ENCODE peak calls at places on chromosome X, in nine cellular contexts. T, X, U, S, L, K, H, Q and E are unnamed samples.

GRCh38 chrX:139804482-139804881 is 96.5 kb upstream of the MCF2 start:
- DNase-seq in U (no peak), H (no peak), T (no peak), K (no peak), S (no peak), L (no peak), X (no peak), Q (no peak), E (no peak)

GRCh38 chrX:8404443-8404842 is 60.2 kb upstream of the VCX3B start:
- DNase-seq in X (no peak), Q (peak; percentile 58), T (no peak), L (no peak), H (no peak), S (no peak), U (no peak), K (no peak), E (peak; percentile 60)

GRCh38 chrX:136453771-136454170 is 34.0 kb upstream of the BRS3 start:
- DNase-seq in S (no peak), U (no peak), H (no peak), X (no peak), Q (no peak), T (no peak), K (no peak), L (no peak), E (no peak)

GRCh38 chrX:103688949-103689348 is 2.5 kb upstream of the MORF4L2 start:
- DNase-seq in K (peak; percentile 13), S (no peak), Q (peak; percentile 29), U (no peak), L (no peak), T (no peak), X (peak; percentile 44), H (no peak), E (no peak)

GRCh38 chrX:374566-374965 is 12.1 kb downstream of the PPP2R3B start:
- DNase-seq in K (no peak), S (no peak), U (no peak), Q (no peak), X (peak; percentile 19), L (no peak), H (no peak), T (no peak), E (no peak)

GRCh38 chrX:116318672-116319071 is 117.7 kb upstream of the SLC6A14 start:
- DNase-seq in Q (no peak), H (no peak), T (no peak), U (no peak), K (no peak), S (no peak), X (no peak), L (no peak), E (no peak)

GRCh38 chrX:110665636-110666035 is 130.0 kb downstream of the CHRDL1 start:
- DNase-seq in S (peak; percentile 11), X (peak; percentile 5), K (peak; percentile 8), L (no peak), T (no peak), Q (no peak), U (peak; percentile 47), H (no peak), E (peak; percentile 25)

GRCh38 chrX:13256562-13256961 is 63.3 kb downstream of the ATXN3L start:
- DNase-seq in Q (no peak), S (no peak), X (no peak), K (no peak), T (no peak), L (no peak), U (no peak), H (no peak), E (no peak)

GRCh38 chrX:85243761-85244410 is at the start of the genes SATL1 and ZNF711:
- DNase-seq in S (no peak), Q (peak; percentile 61), U (peak; percentile 34), T (peak; percentile 27), X (peak; percentile 51), K (peak; percentile 14), L (no peak), H (peak; percentile 72), E (peak; percentile 87)

GRCh38 chrX:120450163-120450562 is 18.9 kb downstream of the LAMP2 start:
- DNase-seq in Q (peak; percentile 9), S (no peak), X (no peak), H (no peak), U (no peak), K (no peak), T (no peak), L (no peak), E (no peak)

GRCh38 chrX:115318139-115318538 is 28.6 kb downstream of the LUZP4 start:
- DNase-seq in H (no peak), T (no peak), X (no peak), K (no peak), Q (no peak), U (no peak), L (no peak), S (no peak), E (no peak)

GRCh38 chrX:83771664-83772063 is 89.3 kb upstream of the CYLC1 start:
- DNase-seq in T (no peak), X (no peak), S (no peak), H (no peak), K (no peak), L (no peak), Q (no peak), U (no peak), E (peak; percentile 14)

GRCh38 chrX:13430136-13430827 is 110.4 kb upstream of the ATXN3L start:
- DNase-seq in H (no peak), T (no peak), K (no peak), U (no peak), X (peak; percentile 37), Q (no peak), S (no peak), L (no peak), E (no peak)

GRCh38 chrX:78831523-78831922 is 84.0 kb downstream of the LPAR4 start:
- DNase-seq in S (no peak), H (no peak), U (no peak), T (no peak), K (no peak), X (no peak), L (no peak), Q (no peak), E (no peak)

GRCh38 chrX:39115166-39115565 is 313.9 kb downstream of the MID1IP1 start:
- DNase-seq in T (no peak), S (no peak), K (no peak), X (no peak), H (no peak), Q (no peak), L (no peak), U (no peak), E (no peak)

GRCh38 chrX:133563705-133564104 is 148.4 kb upstream of the GPC4 start:
- DNase-seq in S (peak; percentile 4), H (no peak), L (no peak), Q (no peak), X (no peak), T (no peak), K (no peak), U (no peak), E (no peak)

GRCh38 chrX:41024755-41025154 is 60.5 kb upstream of the USP9X start:
- DNase-seq in H (no peak), Q (no peak), U (no peak), K (no peak), T (no peak), X (no peak), S (no peak), L (no peak), E (peak; percentile 19)
- H3K4me1 ChIP-seq in H (peaks cover 5% of the 10 kb centered on the region), Q (no peaks in the 10 kb centered on the region), U (peaks cover 4% of the 10 kb centered on the region), K (peaks cover 66% of the 10 kb centered on the region), T (no peaks in the 10 kb centered on the region), X (no peaks in the 10 kb centered on the region), S (no peaks in the 10 kb centered on the region), L (no peaks in the 10 kb centered on the region), E (no peaks in the 10 kb centered on the region)

DNA sequence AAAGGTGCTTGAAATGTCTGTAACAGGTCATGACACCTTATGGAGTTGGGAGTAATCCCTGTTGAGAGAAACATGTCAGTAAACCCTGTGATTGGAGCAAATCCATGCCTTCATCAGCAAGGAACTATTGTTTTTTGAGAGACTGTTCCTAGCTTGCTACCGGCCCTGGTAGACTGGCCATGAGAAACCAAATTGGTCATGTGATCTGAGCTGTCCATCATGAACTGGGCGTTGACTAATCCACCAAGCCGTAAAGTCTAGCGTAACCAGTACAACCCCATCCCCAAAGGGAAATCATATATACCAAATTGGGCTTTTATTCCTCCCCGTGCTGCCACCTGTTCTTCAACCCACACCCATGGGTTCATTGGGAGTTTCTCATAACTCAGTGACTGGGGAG is 143.7 kb downstream of the PHF8 start:
- DNase-seq in S (no peak), T (no peak), X (no peak), U (no peak), H (no peak), Q (no peak), L (no peak), K (no peak), E (no peak)
- H3K4me3 ChIP-seq in S (no peak overlapping the region), T (no peak overlapping the region), X (no peak overlapping the region), U (no peak overlapping the region), H (no peak overlapping the region), Q (no peak overlapping the region), L (no peak overlapping the region), K (no peak overlapping the region), E (no peak overlapping the region)

DNA sequence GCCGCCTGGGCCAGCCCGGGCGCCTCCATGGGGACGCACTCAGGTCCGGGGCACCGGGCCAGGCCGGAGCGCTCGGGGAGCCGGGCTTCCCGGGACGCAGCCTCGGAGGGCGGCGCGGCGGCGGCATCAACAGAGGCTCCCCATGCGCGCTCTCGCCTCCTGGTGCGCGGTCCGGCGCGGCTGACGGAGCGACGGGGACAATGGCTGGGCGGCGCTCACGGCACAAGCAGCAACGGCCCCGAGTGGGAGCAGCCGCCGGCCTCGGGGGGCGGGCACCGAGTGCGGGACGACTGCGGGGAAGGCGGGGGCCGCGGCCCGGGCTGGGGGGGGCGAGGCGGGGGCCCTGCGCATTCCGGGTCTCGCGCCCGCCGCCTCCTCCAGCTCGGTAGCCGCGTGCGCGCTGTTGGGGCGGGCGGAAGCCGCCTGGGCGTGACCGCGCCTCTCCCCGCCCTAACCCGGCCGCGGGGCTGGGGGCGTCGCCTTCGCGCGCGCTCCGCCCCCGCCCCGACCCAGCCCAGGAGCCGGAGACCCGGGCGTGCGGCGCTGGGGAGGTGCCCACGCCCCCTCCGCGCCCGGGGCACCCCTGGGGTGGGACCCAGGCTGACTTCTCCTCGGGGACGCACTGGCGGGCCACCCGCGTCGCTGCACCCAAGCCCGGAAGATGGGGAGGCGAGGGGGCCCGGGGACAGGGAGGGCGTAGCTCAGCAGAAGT is at the start of gene PRKX:
- DNase-seq in Q (peak; percentile 43), S (no peak), K (peak; percentile 43), L (peak; percentile 65), T (peak; percentile 51), X (peak; percentile 36), H (no peak), U (peak; percentile 48), E (peak; percentile 63)
- TF ChIP-seq POLR2A in Q (no peak), S (no peak), K (peak; percentile 41), L (no peak), T (no peak), X (no peak), H (peak; percentile 29), U (peak; percentile 38), E (no peak)

GRCh38 chrX:69607616-69608015 is 8.3 kb upstream of the EDA start:
- DNase-seq in Q (no peak), T (no peak), X (no peak), K (no peak), U (no peak), H (no peak), L (no peak), S (no peak), E (no peak)

GRCh38 chrX:69603566-69604194 is 12.2 kb upstream of the EDA start:
- DNase-seq in U (no peak), L (no peak), H (no peak), T (no peak), S (peak; percentile 7), K (no peak), X (no peak), Q (no peak), E (no peak)

GRCh38 chrX:69600182-69600581 is 15.7 kb upstream of the EDA start:
- DNase-seq in S (no peak), U (no peak), K (no peak), L (no peak), T (no peak), H (no peak), X (no peak), Q (no peak), E (no peak)

GRCh38 chrX:69605521-69605920 is 10.4 kb upstream of the EDA start:
- DNase-seq in K (no peak), U (no peak), X (no peak), S (no peak), Q (no peak), H (no peak), L (no peak), T (no peak), E (no peak)
- H3K4me1 ChIP-seq in K (no peaks in the 10 kb centered on the region), U (no peaks in the 10 kb centered on the region), X (no peaks in the 10 kb centered on the region), S (no peaks in the 10 kb centered on the region), Q (no peaks in the 10 kb centered on the region), H (no peaks in the 10 kb centered on the region), L (no peaks in the 10 kb centered on the region), T (no peaks in the 10 kb centered on the region), E (no peaks in the 10 kb centered on the region)